ENCODE peak calls at places on chromosomes 16 and 17, in four cellular contexts. M is BJ, A is body of pancreas, B is GM13976. S is an unnamed sample.
A peak's percentile ranks its signal among the peaks of the same experiment; 100 is the strongest.

GRCh38 chr17:33240397-33240796 is 52.7 kb downstream of the ASIC2 start:
- DNase-seq in M (no peak), A (no peak), B (no peak), S (no peak)

GRCh38 chr16:57771141-57771785 is 31.0 kb downstream of the KIFC3 start:
- DNase-seq in M (no peak), A (peak; percentile 51), B (no peak), S (no peak)

GRCh38 chr17:81348097-81349055 is 46.9 kb upstream of the BAHCC1 start:
- DNase-seq in M (no peak), A (peak; percentile 93), B (no peak), S (no peak)

GRCh38 chr17:77494664-77495435 is 354.1 kb downstream of the SEC14L1 start:
- DNase-seq in M (no peak), A (peak; percentile 84), B (peak; percentile 88), S (no peak)

GRCh38 chr16:57769541-57770145 is 32.6 kb downstream of the KIFC3 start:
- DNase-seq in M (no peak), A (no peak), B (no peak), S (no peak)

GRCh38 chr16:58459344-58460218 is 40.4 kb upstream of the NDRG4 start:
- DNase-seq in M (no peak), A (peak; percentile 9), B (no peak), S (no peak)

GRCh38 chr17:3879181-3879580 is 13.7 kb downstream of the CAMKK1 start:
- DNase-seq in M (peak; percentile 33), A (peak; percentile 35), B (no peak), S (no peak)

GRCh38 chr16:85178006-85178591 is 65.8 kb upstream of the CIBAR2 start:
- DNase-seq in M (no peak), A (no peak), B (no peak), S (no peak)

GRCh38 chr16:12801511-12802042 is 2.1 kb downstream of the CPPED1 start:
- DNase-seq in M (peak; percentile 76), A (no peak), B (peak; percentile 68), S (peak; percentile 80)

GRCh38 chr16:1196494-1196893 is 28.6 kb downstream of the TPSG1 start:
- DNase-seq in M (no peak), A (no peak), B (no peak), S (no peak)

GRCh38 chr16:57061084-57061905 is 31.1 kb upstream of the CPNE2 start:
- DNase-seq in M (peak; percentile 53), A (peak; percentile 52), B (no peak), S (peak; percentile 44)

GRCh38 chr16:8858994-8859912 is 9.6 kb downstream of the CARHSP1 start:
- DNase-seq in M (no peak), A (no peak), B (no peak), S (no peak)